ENCODE peak calls at places on chromosomes 4 and X, in eight cellular contexts. J, I, U, F, G, N, C and D are unnamed samples.

GRCh38 chrX:107496786-107497185 is 47.3 kb downstream of the FRMPD3 start:
- DNase-seq in C (no peak), J (no peak), U (no peak), N (no peak), G (no peak), F (no peak), I (no peak), D (no peak)

GRCh38 chr4:65845169-65845568 is 174.9 kb upstream of the EPHA5 start:
- DNase-seq in G (no peak), U (no peak), I (no peak), N (no peak), C (no peak), J (no peak), F (no peak), D (no peak)

GRCh38 chrX:19514791-19515614 is at the start of gene MAP3K15:
- DNase-seq in J (no peak), G (no peak), F (peak; percentile 29), N (no peak), U (peak; percentile 50), I (peak; percentile 32), C (peak; percentile 3), D (peak; percentile 51)

GRCh38 chr4:5940470-5941203 is 47.8 kb upstream of the CRMP1 start:
- DNase-seq in I (no peak), U (peak; percentile 5), C (peak; percentile 15), G (no peak), J (no peak), F (no peak), N (peak; percentile 94), D (no peak)

GRCh38 chr4:156102411-156102810 is 148.7 kb upstream of the CTSO start:
- DNase-seq in I (peak; percentile 50), F (no peak), C (no peak), N (no peak), J (no peak), G (no peak), U (no peak), D (no peak)

GRCh38 chrX:109872021-109872730 is 130.7 kb upstream of the TMEM164 start:
- DNase-seq in C (peak; percentile 95), F (no peak), J (no peak), U (no peak), G (no peak), I (no peak), N (no peak), D (no peak)

GRCh38 chr4:136637071-136637777 is 895.1 kb downstream of the PCDH18 start:
- DNase-seq in J (peak; percentile 19), C (peak; percentile 8), N (no peak), F (no peak), G (no peak), I (peak; percentile 2), U (peak; percentile 26), D (no peak)

GRCh38 chrX:53076671-53077070 is 5.5 kb upstream of the TSPYL2 start:
- DNase-seq in N (no peak), G (no peak), U (no peak), F (no peak), I (no peak), C (no peak), J (no peak), D (no peak)

GRCh38 chr4:141921293-141921692 is 284.9 kb downstream of the IL15 start:
- DNase-seq in N (no peak), J (no peak), F (no peak), G (no peak), I (no peak), U (no peak), C (no peak), D (no peak)

GRCh38 chr4:76213415-76214268 is at the start of gene SCARB2:
- DNase-seq in I (peak; percentile 73), U (peak; percentile 79), G (peak; percentile 78), F (peak; percentile 85), N (peak; percentile 79), C (peak; percentile 73), J (no peak), D (peak; percentile 90)